ENCODE peak calls at places on chromosomes 2 and 18, in six cellular contexts. J, C, O, L, Q and D are unnamed samples.

GRCh38 chr2:62474173-62474572 is 31.8 kb downstream of the TMEM17 start:
- DNase-seq in J (no peak), C (no peak), O (no peak), L (no peak), Q (no peak), D (no peak)

GRCh38 chr2:173690349-173690748 is 274.8 kb downstream of the SP3 start:
- DNase-seq in J (no peak), C (no peak), O (no peak), L (no peak), Q (no peak), D (no peak)

GRCh38 chr18:58596265-58596681 is 32.6 kb downstream of the ALPK2 start:
- DNase-seq in J (no peak), C (no peak), O (peak), L (no peak), Q (no peak), D (no peak)

GRCh38 chr2:238863749-238864206 is 15.9 kb downstream of the TWIST2 start:
- DNase-seq in J (no peak), C (no peak), O (no peak), L (no peak), Q (no peak), D (no peak)

GRCh38 chr2:216464104-216464720 is 34.4 kb upstream of the RPL37A start:
- DNase-seq in J (no peak), C (no peak), O (peak), L (no peak), Q (no peak), D (no peak)

GRCh38 chr2:446963-447540 is 159.2 kb upstream of the ALKAL2 start:
- DNase-seq in J (no peak), C (no peak), O (peak), L (no peak), Q (no peak), D (no peak)

GRCh38 chr2:226088366-226088674 is 688.8 kb downstream of the NYAP2 start:
- DNase-seq in J (no peak), C (no peak), O (no peak), L (no peak), Q (no peak), D (no peak)

GRCh38 chr2:109364212-109364611 is 235.2 kb downstream of the SH3RF3 start:
- DNase-seq in J (no peak), C (no peak), O (no peak), L (no peak), Q (no peak), D (no peak)

GRCh38 chr2:237154050-237154638 is 68.5 kb downstream of the COPS8 start:
- DNase-seq in J (no peak), C (peak), O (peak), L (peak), Q (no peak), D (no peak)

GRCh38 chr2:225488743-225489142 is 89.2 kb downstream of the NYAP2 start:
- DNase-seq in J (no peak), C (no peak), O (no peak), L (no peak), Q (no peak), D (no peak)

GRCh38 chr2:26724004-26724750 is 31.7 kb downstream of the KCNK3 start:
- DNase-seq in J (peak), C (no peak), O (no peak), L (peak), Q (no peak), D (peak)

GRCh38 chr2:263774-264492 is at the start of gene SH3YL1:
- DNase-seq in J (no peak), C (no peak), O (peak), L (peak), Q (no peak), D (no peak)

GRCh38 chr2:204177977-204178522 is 241.5 kb downstream of the ICOS start:
- DNase-seq in J (no peak), C (peak), O (peak), L (peak), Q (no peak), D (no peak)

GRCh38 chr18:40012931-40013609 is 1942.0 kb upstream of the PIK3C3 start:
- DNase-seq in J (peak), C (no peak), O (no peak), L (no peak), Q (no peak), D (peak)

GRCh38 chr2:21650566-21650965 is 526.8 kb downstream of the TDRD15 start:
- DNase-seq in J (no peak), C (no peak), O (peak), L (no peak), Q (no peak), D (no peak)

GRCh38 chr2:9617749-9618148 is 13.0 kb downstream of the YWHAQ start:
- DNase-seq in J (no peak), C (no peak), O (no peak), L (no peak), Q (no peak), D (no peak)

GRCh38 chr2:220533485-220533884 is 906.1 kb downstream of the SLC4A3 start:
- DNase-seq in J (no peak), C (no peak), O (peak), L (peak), Q (no peak), D (peak)

GRCh38 chr2:147913701-147914480 is 69.1 kb downstream of the ACVR2A start:
- DNase-seq in J (no peak), C (no peak), O (no peak), L (no peak), Q (peak), D (no peak)

GRCh38 chr2:233026211-233026813 is 6.2 kb upstream of the NEU2 start:
- DNase-seq in J (peak), C (no peak), O (peak), L (no peak), Q (no peak), D (no peak)

GRCh38 chr2:72694715-72695496 is 130.9 kb downstream of the EXOC6B start:
- DNase-seq in J (no peak), C (no peak), O (peak), L (no peak), Q (peak), D (peak)

GRCh38 chr2:124585277-124585676 is 560.2 kb downstream of the CNTNAP5 start:
- DNase-seq in J (no peak), C (no peak), O (no peak), L (no peak), Q (no peak), D (no peak)

GRCh38 chr2:101844055-101844635 is 146.6 kb downstream of the MAP4K4 start:
- DNase-seq in J (no peak), C (no peak), O (no peak), L (no peak), Q (no peak), D (no peak)

GRCh38 chr18:40708726-40709125 is 1246.3 kb upstream of the PIK3C3 start:
- DNase-seq in J (no peak), C (no peak), O (peak), L (no peak), Q (no peak), D (no peak)

GRCh38 chr2:207503234-207503633 is 26.5 kb upstream of the CREB1 start:
- DNase-seq in J (no peak), C (no peak), O (no peak), L (peak), Q (no peak), D (no peak)